ENCODE peak calls at places on chromosome 2, in eight cellular contexts. Y, P, U, V, N, Z, X and T are unnamed samples.

GRCh38 chr2:174492963-174493431 is 6.2 kb upstream of the GPR155 start:
- DNase-seq in Y (no peak), P (no peak), U (peak; percentile 29), V (no peak), N (no peak), Z (no peak), X (no peak), T (peak; percentile 21)

GRCh38 chr2:197779261-197779660 is 5.9 kb downstream of the BOLL start:
- DNase-seq in Y (no peak), P (no peak), U (no peak), V (no peak), N (no peak), Z (no peak), X (no peak), T (no peak)

GRCh38 chr2:28624798-28625701 is 126.6 kb upstream of the PPP1CB start:
- DNase-seq in Y (peak; percentile 75), P (no peak), U (peak; percentile 77), V (peak; percentile 65), N (peak; percentile 32), Z (peak; percentile 80), X (no peak), T (peak; percentile 66)

GRCh38 chr2:148172131-148172753 is 151.4 kb downstream of the MBD5 start:
- DNase-seq in Y (no peak), P (no peak), U (no peak), V (no peak), N (no peak), Z (no peak), X (no peak), T (no peak)

GRCh38 chr2:44083054-44083453 is 85.6 kb upstream of the PPM1B start:
- DNase-seq in Y (no peak), P (no peak), U (no peak), V (no peak), N (no peak), Z (no peak), X (no peak), T (no peak)

GRCh38 chr2:151851761-151852160 is 23.5 kb upstream of the ARL5A start:
- DNase-seq in Y (peak; percentile 72), P (peak; percentile 35), U (no peak), V (peak; percentile 20), N (no peak), Z (no peak), X (no peak), T (no peak)

GRCh38 chr2:150663143-150663542 is 175.7 kb upstream of the RND3 start:
- DNase-seq in Y (peak; percentile 93), P (no peak), U (no peak), V (peak; percentile 70), N (peak; percentile 80), Z (no peak), X (no peak), T (no peak)

GRCh38 chr2:30897539-30897938 is 90.3 kb upstream of the CAPN13 start:
- DNase-seq in Y (no peak), P (no peak), U (no peak), V (no peak), N (no peak), Z (no peak), X (no peak), T (no peak)

GRCh38 chr2:11264818-11265217 is 79.6 kb downstream of the ROCK2 start:
- DNase-seq in Y (no peak), P (no peak), U (no peak), V (no peak), N (no peak), Z (no peak), X (no peak), T (no peak)

GRCh38 chr2:86695053-86695691 is 24.9 kb upstream of the RMND5A start:
- DNase-seq in Y (peak; percentile 69), P (no peak), U (no peak), V (no peak), N (no peak), Z (no peak), X (no peak), T (no peak)

GRCh38 chr2:144522741-144523605 is 3.1 kb upstream of the ZEB2 start:
- DNase-seq in Y (no peak), P (no peak), U (no peak), V (peak; percentile 43), N (no peak), Z (no peak), X (no peak), T (no peak)

GRCh38 chr2:45093181-45093580 is 83.9 kb upstream of the SIX2 start:
- DNase-seq in Y (no peak), P (no peak), U (no peak), V (no peak), N (no peak), Z (no peak), X (no peak), T (no peak)

GRCh38 chr2:223204537-223204936 is 152.5 kb downstream of the KCNE4 start:
- DNase-seq in Y (no peak), P (no peak), U (no peak), V (no peak), N (no peak), Z (no peak), X (no peak), T (no peak)

GRCh38 chr2:65969161-65969560 is 465.8 kb upstream of the MEIS1 start:
- DNase-seq in Y (no peak), P (no peak), U (no peak), V (no peak), N (no peak), Z (no peak), X (no peak), T (no peak)

GRCh38 chr2:31129835-31130561 is 8.2 kb downstream of the GALNT14 start:
- DNase-seq in Y (no peak), P (no peak), U (no peak), V (no peak), N (no peak), Z (no peak), X (no peak), T (no peak)

GRCh38 chr2:153873062-153874048 is 1.6 kb downstream of the GALNT13 start:
- DNase-seq in Y (no peak), P (peak; percentile 25), U (no peak), V (no peak), N (no peak), Z (no peak), X (peak; percentile 25), T (no peak)

GRCh38 chr2:85754313-85755095 is 713 bp downstream of the ATOH8 start:
- DNase-seq in Y (peak; percentile 70), P (peak; percentile 58), U (peak; percentile 14), V (peak; percentile 56), N (peak; percentile 66), Z (no peak), X (peak; percentile 61), T (peak; percentile 10)

GRCh38 chr2:216880509-216881184 is 20.8 kb upstream of the TNP1 start:
- DNase-seq in Y (peak; percentile 55), P (no peak), U (no peak), V (no peak), N (no peak), Z (no peak), X (no peak), T (no peak)